ENCODE peak calls at places on chromosome 16, in seven cellular contexts. R is NT2/D1, L is AG08396, E is AG04450, S is left ventricle myocardium inferior, W is ovary, O is GM19239. M is an unnamed sample.

GRCh38 chr16:3364774-3365427 is 9.2 kb downstream of the OR2C1 start:
- DNase-seq in O (peak; percentile 56), S (peak; percentile 86), L (peak; percentile 96), R (peak; percentile 98), E (peak; percentile 83), W (peak; percentile 92), M (peak; percentile 91)

GRCh38 chr16:83929811-83930555 is 23.1 kb upstream of the OSGIN1 start:
- DNase-seq in R (no peak), W (no peak), S (no peak), O (no peak), L (no peak), E (no peak), M (no peak)

GRCh38 chr16:50635505-50636392 is 45.4 kb downstream of the SNX20 start:
- DNase-seq in E (no peak), O (peak; percentile 18), R (no peak), W (no peak), S (no peak), L (no peak), M (no peak)

GRCh38 chr16:69741519-69741918 is 13.2 kb downstream of the NOB1 start:
- DNase-seq in R (no peak), L (no peak), O (no peak), S (no peak), E (no peak), W (no peak), M (no peak)

GRCh38 chr16:17647879-17648649 is 177.3 kb upstream of the XYLT1 start:
- DNase-seq in E (no peak), L (no peak), W (no peak), S (no peak), R (no peak), O (no peak), M (no peak)

GRCh38 chr16:1125471-1125870 is 27.4 kb upstream of the CACNA1H start:
- DNase-seq in O (no peak), W (no peak), S (no peak), E (peak; percentile 20), R (no peak), L (peak; percentile 88), M (no peak)

GRCh38 chr16:10851512-10851911 is 25.5 kb upstream of the CIITA start:
- DNase-seq in E (no peak), O (no peak), L (no peak), W (no peak), S (no peak), R (no peak), M (no peak)

GRCh38 chr16:54923055-54923473 is 7.6 kb upstream of the IRX5 start:
- DNase-seq in L (no peak), O (no peak), R (no peak), S (no peak), W (no peak), E (no peak), M (no peak)

GRCh38 chr16:57601801-57602478 is 26.5 kb upstream of the ADGRG1 start:
- DNase-seq in W (no peak), O (no peak), R (no peak), S (no peak), E (no peak), L (no peak), M (no peak)

GRCh38 chr16:6949240-6949639 is 383.4 kb upstream of the RBFOX1 start:
- DNase-seq in W (no peak), E (no peak), S (no peak), O (no peak), R (no peak), L (no peak), M (no peak)

GRCh38 chr16:88395669-88396584 is 13.2 kb downstream of the ZNF469 start:
- DNase-seq in E (no peak), O (no peak), S (no peak), L (no peak), R (no peak), W (no peak), M (no peak)

GRCh38 chr16:85309656-85310587 is 197.7 kb upstream of the CIBAR2 start:
- DNase-seq in L (no peak), W (no peak), R (no peak), S (peak; percentile 48), E (no peak), O (no peak), M (no peak)

GRCh38 chr16:79267781-79268180 is 332.8 kb downstream of the MAF start:
- DNase-seq in E (no peak), O (no peak), S (no peak), R (no peak), L (no peak), W (no peak), M (no peak)

GRCh38 chr16:1426734-1427451 is 4.0 kb upstream of the PERCC1 start:
- DNase-seq in L (no peak), W (no peak), O (no peak), S (no peak), E (no peak), R (no peak), M (no peak)

GRCh38 chr16:81676571-81677374 is 102.3 kb upstream of the PLCG2 start:
- DNase-seq in E (no peak), L (no peak), R (no peak), O (no peak), W (no peak), S (no peak), M (no peak)

GRCh38 chr16:85619089-85619850 is 6.1 kb downstream of the GSE1 start:
- DNase-seq in S (no peak), O (no peak), E (no peak), L (no peak), R (no peak), W (no peak), M (no peak)

GRCh38 chr16:64153718-64154117 is 968.1 kb downstream of the CDH11 start:
- DNase-seq in S (no peak), E (no peak), L (no peak), O (no peak), W (no peak), R (no peak), M (no peak)

GRCh38 chr16:55495616-55496289 is 13.1 kb upstream of the LPCAT2 start:
- DNase-seq in S (no peak), L (peak; percentile 38), W (no peak), R (no peak), E (no peak), O (no peak), M (peak; percentile 95)